ENCODE peak calls at places on chromosomes 1 and 21, in ten cellular contexts. One of them, this sample, is unnamed.

GRCh38 chr1:40396420-40396819 is 22.9 kb downstream of the SMAP2 start:
- DNase-seq in vagina: no peak
- DNase-seq in K562: no peak
- DNase-seq in Panc1: no peak
- DNase-seq in GM23338: no peak
- DNase-seq in SK-N-SH: no peak
- DNase-seq in breast epithelium: no peak
- DNase-seq in sigmoid colon: no peak
- DNase-seq in HCT116: no peak
- DNase-seq in stomach: no peak
- DNase-seq in this sample: no peak

GRCh38 chr21:44010429-44010828 is 1.7 kb upstream of the TRAPPC10 start:
- DNase-seq in vagina: no peak
- DNase-seq in K562: peak; percentile 68
- DNase-seq in Panc1: no peak
- DNase-seq in GM23338: peak; percentile 70
- DNase-seq in SK-N-SH: no peak
- DNase-seq in breast epithelium: no peak
- DNase-seq in sigmoid colon: no peak
- DNase-seq in HCT116: no peak
- DNase-seq in stomach: no peak
- DNase-seq in this sample: no peak

GRCh38 chr21:41678944-41679343 is 87.9 kb downstream of the RIPK4 start:
- DNase-seq in vagina: peak; percentile 96
- DNase-seq in K562: peak; percentile 91
- DNase-seq in Panc1: peak; percentile 94
- DNase-seq in GM23338: peak; percentile 98
- DNase-seq in SK-N-SH: peak; percentile 61
- DNase-seq in breast epithelium: peak; percentile 98
- DNase-seq in sigmoid colon: peak; percentile 92
- DNase-seq in HCT116: peak; percentile 96
- DNase-seq in stomach: peak; percentile 97
- DNase-seq in this sample: no peak

GRCh38 chr1:211825990-211826389 is 4.6 kb downstream of the LPGAT1 start:
- DNase-seq in vagina: no peak
- DNase-seq in K562: no peak
- DNase-seq in Panc1: no peak
- DNase-seq in GM23338: no peak
- DNase-seq in SK-N-SH: no peak
- DNase-seq in breast epithelium: no peak
- DNase-seq in sigmoid colon: no peak
- DNase-seq in HCT116: no peak
- DNase-seq in stomach: no peak
- DNase-seq in this sample: no peak

GRCh38 chr21:40717008-40717407 is 129.9 kb downstream of the DSCAM start:
- DNase-seq in vagina: no peak
- DNase-seq in K562: peak; percentile 9
- DNase-seq in Panc1: no peak
- DNase-seq in GM23338: no peak
- DNase-seq in SK-N-SH: no peak
- DNase-seq in breast epithelium: no peak
- DNase-seq in sigmoid colon: no peak
- DNase-seq in HCT116: no peak
- DNase-seq in stomach: peak; percentile 28
- DNase-seq in this sample: no peak

GRCh38 chr1:203478231-203478630 is 2.6 kb downstream of the PRELP start:
- DNase-seq in vagina: no peak
- DNase-seq in K562: no peak
- DNase-seq in Panc1: no peak
- DNase-seq in GM23338: no peak
- DNase-seq in SK-N-SH: no peak
- DNase-seq in breast epithelium: no peak
- DNase-seq in sigmoid colon: no peak
- DNase-seq in HCT116: no peak
- DNase-seq in stomach: no peak
- DNase-seq in this sample: no peak

GRCh38 chr1:43537423-43538142 is 6.9 kb downstream of the PTPRF start:
- DNase-seq in vagina: no peak
- DNase-seq in K562: no peak
- DNase-seq in Panc1: no peak
- DNase-seq in GM23338: no peak
- DNase-seq in SK-N-SH: no peak
- DNase-seq in breast epithelium: peak; percentile 85
- DNase-seq in sigmoid colon: no peak
- DNase-seq in HCT116: no peak
- DNase-seq in stomach: peak; percentile 89
- DNase-seq in this sample: no peak

GRCh38 chr1:114061431-114061830 is 82.2 kb downstream of the OLFML3 start:
- DNase-seq in vagina: no peak
- DNase-seq in K562: no peak
- DNase-seq in Panc1: no peak
- DNase-seq in GM23338: no peak
- DNase-seq in SK-N-SH: no peak
- DNase-seq in breast epithelium: no peak
- DNase-seq in sigmoid colon: no peak
- DNase-seq in HCT116: no peak
- DNase-seq in stomach: no peak
- DNase-seq in this sample: no peak

GRCh38 chr1:41674501-41674900 is 190.0 kb upstream of the EDN2 start:
- DNase-seq in vagina: no peak
- DNase-seq in K562: no peak
- DNase-seq in Panc1: no peak
- DNase-seq in GM23338: no peak
- DNase-seq in SK-N-SH: no peak
- DNase-seq in breast epithelium: no peak
- DNase-seq in sigmoid colon: no peak
- DNase-seq in HCT116: no peak
- DNase-seq in stomach: no peak
- DNase-seq in this sample: no peak

GRCh38 chr1:157287462-157287861 is 149.3 kb upstream of the ETV3 start:
- DNase-seq in vagina: peak; percentile 74
- DNase-seq in K562: no peak
- DNase-seq in Panc1: no peak
- DNase-seq in GM23338: no peak
- DNase-seq in SK-N-SH: no peak
- DNase-seq in breast epithelium: no peak
- DNase-seq in sigmoid colon: no peak
- DNase-seq in HCT116: no peak
- DNase-seq in stomach: no peak
- DNase-seq in this sample: no peak

GRCh38 chr1:33563702-33564101 is 91.3 kb downstream of the ZSCAN20 start:
- DNase-seq in vagina: no peak
- DNase-seq in K562: no peak
- DNase-seq in Panc1: no peak
- DNase-seq in GM23338: no peak
- DNase-seq in SK-N-SH: no peak
- DNase-seq in breast epithelium: no peak
- DNase-seq in sigmoid colon: no peak
- DNase-seq in HCT116: no peak
- DNase-seq in stomach: no peak
- DNase-seq in this sample: no peak

GRCh38 chr21:36910581-36911307 is 55.7 kb downstream of the HLCS start:
- DNase-seq in vagina: no peak
- DNase-seq in K562: no peak
- DNase-seq in Panc1: no peak
- DNase-seq in GM23338: no peak
- DNase-seq in SK-N-SH: peak; percentile 50
- DNase-seq in breast epithelium: no peak
- DNase-seq in sigmoid colon: no peak
- DNase-seq in HCT116: no peak
- DNase-seq in stomach: no peak
- DNase-seq in this sample: peak; percentile 44

GRCh38 chr21:44844256-44844655 is 26.4 kb upstream of the SUMO3 start:
- DNase-seq in vagina: no peak
- DNase-seq in K562: no peak
- DNase-seq in Panc1: no peak
- DNase-seq in GM23338: peak; percentile 40
- DNase-seq in SK-N-SH: no peak
- DNase-seq in breast epithelium: no peak
- DNase-seq in sigmoid colon: no peak
- DNase-seq in HCT116: no peak
- DNase-seq in stomach: no peak
- DNase-seq in this sample: no peak

GRCh38 chr1:50735443-50735842 is 224.6 kb downstream of the FAF1 start:
- DNase-seq in vagina: no peak
- DNase-seq in K562: peak; percentile 46
- DNase-seq in Panc1: no peak
- DNase-seq in GM23338: peak; percentile 66
- DNase-seq in SK-N-SH: peak; percentile 18
- DNase-seq in breast epithelium: no peak
- DNase-seq in sigmoid colon: no peak
- DNase-seq in HCT116: no peak
- DNase-seq in stomach: no peak
- DNase-seq in this sample: no peak

GRCh38 chr1:203038891-203039608 is 12.8 kb downstream of the PPFIA4 start:
- DNase-seq in vagina: no peak
- DNase-seq in K562: peak; percentile 82
- DNase-seq in Panc1: peak; percentile 52
- DNase-seq in GM23338: peak; percentile 93
- DNase-seq in SK-N-SH: peak; percentile 84
- DNase-seq in breast epithelium: peak; percentile 54
- DNase-seq in sigmoid colon: peak; percentile 85
- DNase-seq in HCT116: no peak
- DNase-seq in stomach: peak; percentile 77
- DNase-seq in this sample: peak; percentile 64

GRCh38 chr1:41743361-41743760 is 175.4 kb downstream of the HIVEP3 start:
- DNase-seq in vagina: no peak
- DNase-seq in K562: no peak
- DNase-seq in Panc1: no peak
- DNase-seq in GM23338: no peak
- DNase-seq in SK-N-SH: no peak
- DNase-seq in breast epithelium: no peak
- DNase-seq in sigmoid colon: no peak
- DNase-seq in HCT116: no peak
- DNase-seq in stomach: no peak
- DNase-seq in this sample: no peak

GRCh38 chr1:118223426-118223825 is 38.4 kb upstream of the SPAG17 start:
- DNase-seq in vagina: no peak
- DNase-seq in K562: peak; percentile 10
- DNase-seq in Panc1: no peak
- DNase-seq in GM23338: peak; percentile 84
- DNase-seq in SK-N-SH: no peak
- DNase-seq in breast epithelium: no peak
- DNase-seq in sigmoid colon: no peak
- DNase-seq in HCT116: no peak
- DNase-seq in stomach: no peak
- DNase-seq in this sample: no peak

GRCh38 chr1:84923317-84923716 is 30.3 kb upstream of the LPAR3 start:
- DNase-seq in vagina: no peak
- DNase-seq in K562: no peak
- DNase-seq in Panc1: no peak
- DNase-seq in GM23338: no peak
- DNase-seq in SK-N-SH: no peak
- DNase-seq in breast epithelium: no peak
- DNase-seq in sigmoid colon: no peak
- DNase-seq in HCT116: no peak
- DNase-seq in stomach: no peak
- DNase-seq in this sample: no peak
- TF ChIP-seq POLR2AphosphoS5 in vagina: no peak
- TF ChIP-seq POLR2AphosphoS5 in K562: no peak
- TF ChIP-seq POLR2AphosphoS5 in Panc1: no peak
- TF ChIP-seq POLR2AphosphoS5 in GM23338: no peak
- TF ChIP-seq POLR2AphosphoS5 in SK-N-SH: no peak
- TF ChIP-seq POLR2AphosphoS5 in breast epithelium: no peak
- TF ChIP-seq POLR2AphosphoS5 in sigmoid colon: no peak
- TF ChIP-seq POLR2AphosphoS5 in HCT116: no peak
- TF ChIP-seq POLR2AphosphoS5 in stomach: no peak
- TF ChIP-seq POLR2AphosphoS5 in this sample: no peak

DNA sequence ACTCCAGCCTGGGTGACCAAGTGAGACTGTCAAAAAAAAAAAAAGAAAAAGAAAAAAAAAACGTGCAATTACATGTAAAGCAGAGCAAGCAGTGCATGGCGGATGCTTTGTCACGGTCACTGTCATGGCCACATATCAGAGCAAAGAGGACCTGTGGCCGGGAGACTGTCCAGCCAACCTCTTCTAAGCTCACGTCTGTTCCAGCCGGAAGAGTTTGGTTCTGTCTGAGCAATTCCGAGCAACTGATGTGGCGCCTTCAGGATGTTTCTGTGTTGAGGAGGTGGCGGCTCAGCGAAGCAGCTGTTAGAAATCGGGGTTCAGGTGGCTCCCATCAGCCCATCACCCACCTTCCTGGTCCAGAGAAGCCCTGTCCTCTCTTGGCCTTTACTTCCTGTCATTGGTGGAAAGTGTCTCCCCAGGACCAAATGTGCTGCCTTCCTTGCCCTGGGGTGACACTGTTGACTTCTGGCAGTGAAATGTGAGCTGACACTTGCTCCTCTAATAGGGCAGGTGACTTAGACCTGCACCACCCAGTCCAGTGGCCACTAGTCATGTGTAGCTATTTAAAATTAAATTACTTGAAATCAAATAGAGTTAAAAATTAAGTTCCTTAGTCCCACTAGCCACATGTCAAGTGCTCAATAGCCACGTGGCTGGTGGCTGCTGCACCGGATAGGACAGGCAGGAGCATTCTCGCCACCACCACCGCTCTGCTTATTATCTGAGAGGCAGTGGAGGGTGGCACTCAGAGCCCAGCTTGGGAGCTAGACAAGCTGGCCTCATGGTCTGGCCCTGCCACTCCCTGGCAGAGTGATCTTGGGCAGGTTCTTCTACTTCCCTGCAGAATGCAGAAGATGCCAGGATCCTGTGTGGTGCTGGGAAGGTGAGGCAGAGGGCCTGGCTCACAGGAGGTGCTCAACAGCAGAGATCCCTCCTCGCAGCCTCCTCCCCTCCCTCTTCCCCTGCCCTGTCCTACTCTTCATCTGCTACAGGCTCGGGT is 60.1 kb downstream of the ARHGEF10L start:
- DNase-seq in vagina: no peak
- DNase-seq in K562: no peak
- DNase-seq in Panc1: no peak
- DNase-seq in GM23338: no peak
- DNase-seq in SK-N-SH: no peak
- DNase-seq in breast epithelium: no peak
- DNase-seq in sigmoid colon: no peak
- DNase-seq in HCT116: no peak
- DNase-seq in stomach: no peak
- DNase-seq in this sample: peak; percentile 59
- H3K27ac ChIP-seq in vagina: no peak overlapping the region
- H3K27ac ChIP-seq in K562: no peak overlapping the region
- H3K27ac ChIP-seq in Panc1: no peak overlapping the region
- H3K27ac ChIP-seq in GM23338: peak overlapping the region; percentile 45
- H3K27ac ChIP-seq in SK-N-SH: no peak overlapping the region
- H3K27ac ChIP-seq in breast epithelium: no peak overlapping the region
- H3K27ac ChIP-seq in sigmoid colon: no peak overlapping the region
- H3K27ac ChIP-seq in HCT116: no peak overlapping the region
- H3K27ac ChIP-seq in stomach: no peak overlapping the region
- H3K27ac ChIP-seq in this sample: no peak overlapping the region

GRCh38 chr1:77888429-77889239 is at the start of gene NEXN:
- DNase-seq in vagina: peak; percentile 89
- DNase-seq in K562: peak; percentile 39
- DNase-seq in Panc1: no peak
- DNase-seq in GM23338: peak; percentile 88
- DNase-seq in SK-N-SH: peak; percentile 84
- DNase-seq in breast epithelium: peak; percentile 68
- DNase-seq in sigmoid colon: peak; percentile 93
- DNase-seq in HCT116: no peak
- DNase-seq in stomach: peak; percentile 63
- DNase-seq in this sample: peak; percentile 93
- TF ChIP-seq POLR2AphosphoS5 in vagina: peak; percentile 84
- TF ChIP-seq POLR2AphosphoS5 in K562: no peak
- TF ChIP-seq POLR2AphosphoS5 in Panc1: no peak
- TF ChIP-seq POLR2AphosphoS5 in GM23338: peak; percentile 17
- TF ChIP-seq POLR2AphosphoS5 in SK-N-SH: no peak
- TF ChIP-seq POLR2AphosphoS5 in breast epithelium: peak; percentile 30
- TF ChIP-seq POLR2AphosphoS5 in sigmoid colon: peak; percentile 76
- TF ChIP-seq POLR2AphosphoS5 in HCT116: no peak
- TF ChIP-seq POLR2AphosphoS5 in stomach: peak; percentile 51
- TF ChIP-seq POLR2AphosphoS5 in this sample: peak; percentile 37

GRCh38 chr1:87963566-87963965 is 634.9 kb downstream of the LMO4 start:
- DNase-seq in vagina: no peak
- DNase-seq in K562: no peak
- DNase-seq in Panc1: no peak
- DNase-seq in GM23338: no peak
- DNase-seq in SK-N-SH: no peak
- DNase-seq in breast epithelium: no peak
- DNase-seq in sigmoid colon: no peak
- DNase-seq in HCT116: no peak
- DNase-seq in stomach: no peak
- DNase-seq in this sample: no peak
- H3K27ac ChIP-seq in vagina: no peak overlapping the region
- H3K27ac ChIP-seq in K562: no peak overlapping the region
- H3K27ac ChIP-seq in Panc1: no peak overlapping the region
- H3K27ac ChIP-seq in GM23338: no peak overlapping the region
- H3K27ac ChIP-seq in SK-N-SH: no peak overlapping the region
- H3K27ac ChIP-seq in breast epithelium: no peak overlapping the region
- H3K27ac ChIP-seq in sigmoid colon: no peak overlapping the region
- H3K27ac ChIP-seq in HCT116: no peak overlapping the region
- H3K27ac ChIP-seq in stomach: no peak overlapping the region
- H3K27ac ChIP-seq in this sample: no peak overlapping the region